ENCODE peak calls at places on chromosomes 6 and 20, in nine cellular contexts. A is Calu3; W is activated effector memory CD4-positive, alpha-beta T cell treated with Interleukin-2 at 50 U/mL for 16 hours; Y is activated CD4-positive, alpha-beta T cell treated with anti-CD3 and anti-CD28 coated beads for 24 hours; L is dorsolateral prefrontal cortex; Z is T-helper 9 cell; G is T-helper 1 cell; S is T47D; K is posterior vena cava. R is an unnamed sample.

GRCh38 chr20:16801919-16802651 is 53.9 kb downstream of the OTOR start:
- DNase-seq in A (peak), W (peak), Y (peak), L (peak), Z (peak), G (no peak), S (peak), K (no peak), R (peak)

GRCh38 chr6:14882394-14883073 is 363.3 kb upstream of the JARID2 start:
- DNase-seq in A (no peak), W (no peak), Y (no peak), L (no peak), Z (no peak), G (no peak), S (no peak), K (peak), R (peak)

GRCh38 chr6:11702039-11702795 is 76.4 kb downstream of the ADTRP start:
- DNase-seq in A (peak), W (no peak), Y (no peak), L (no peak), Z (no peak), G (no peak), S (no peak), K (no peak), R (peak)

GRCh38 chr6:27096834-27097511 is 150.5 kb upstream of the PRSS16 start:
- DNase-seq in A (peak), W (no peak), Y (no peak), L (no peak), Z (no peak), G (no peak), S (no peak), K (no peak), R (no peak)

GRCh38 chr20:40463171-40463570 is 225.9 kb downstream of the MAFB start:
- DNase-seq in A (no peak), W (no peak), Y (no peak), L (no peak), Z (no peak), G (no peak), S (no peak), K (no peak), R (no peak)

GRCh38 chr6:23531666-23532065 is 594.3 kb upstream of the NRSN1 start:
- DNase-seq in A (no peak), W (no peak), Y (no peak), L (no peak), Z (no peak), G (no peak), S (no peak), K (no peak), R (no peak)

GRCh38 chr20:309306-309840 is 12.0 kb downstream of the ZCCHC3 start:
- DNase-seq in A (no peak), W (no peak), Y (no peak), L (no peak), Z (no peak), G (no peak), S (no peak), K (no peak), R (peak)

GRCh38 chr20:11373391-11373790 is 544.3 kb upstream of the BTBD3 start:
- DNase-seq in A (peak), W (no peak), Y (no peak), L (no peak), Z (no peak), G (no peak), S (no peak), K (no peak), R (peak)

GRCh38 chr20:4853004-4853403 is 131.3 kb downstream of the PRND start:
- DNase-seq in A (no peak), W (no peak), Y (no peak), L (no peak), Z (no peak), G (no peak), S (no peak), K (no peak), R (no peak)

GRCh38 chr6:16805190-16805860 is 44.1 kb upstream of the ATXN1 start:
- DNase-seq in A (peak), W (no peak), Y (no peak), L (no peak), Z (no peak), G (no peak), S (no peak), K (no peak), R (peak)

GRCh38 chr6:159826968-159827647 is 27.0 kb downstream of the PNLDC1 start:
- DNase-seq in A (no peak), W (no peak), Y (no peak), L (peak), Z (no peak), G (no peak), S (no peak), K (peak), R (no peak)

GRCh38 chr6:115753446-115753845 is 307.2 kb downstream of the FRK start:
- DNase-seq in A (no peak), W (no peak), Y (no peak), L (no peak), Z (no peak), G (no peak), S (no peak), K (no peak), R (peak)

R was measured in M059J.